ENCODE peak calls at places on chromosome X, in four cellular contexts. K is upper lobe of right lung, F is astrocyte, S is WTC11. N is an unnamed sample.

GRCh38 chrX:1223253-1223621 is 10.8 kb upstream of the CRLF2 start:
- DNase-seq in K (no peak), F (no peak), S (no peak), N (no peak)

GRCh38 chrX:147917700-147918694 is 6.3 kb downstream of the FMR1 start:
- DNase-seq in K (no peak), F (peak; percentile 61), S (no peak), N (peak; percentile 36)

GRCh38 chrX:102846544-102847236 is 90.4 kb upstream of the RAB40AL start:
- DNase-seq in K (no peak), F (peak; percentile 62), S (no peak), N (no peak)

GRCh38 chrX:23373129-23373804 is 38.6 kb downstream of the PTCHD1 start:
- DNase-seq in K (no peak), F (peak; percentile 86), S (no peak), N (no peak)

GRCh38 chrX:110750526-110751189 is 45.0 kb downstream of the CHRDL1 start:
- DNase-seq in K (no peak), F (no peak), S (no peak), N (no peak)

GRCh38 chrX:153902388-153902787 is 2.1 kb upstream of the AVPR2 start:
- DNase-seq in K (no peak), F (no peak), S (no peak), N (no peak)

GRCh38 chrX:48864210-48864609 is 28.8 kb upstream of the PCSK1N start:
- DNase-seq in K (no peak), F (peak; percentile 76), S (no peak), N (no peak)

GRCh38 chrX:46488712-46489111 is 56.5 kb downstream of the ZNF674 start:
- DNase-seq in K (no peak), F (no peak), S (peak; percentile 17), N (no peak)

GRCh38 chrX:120251471-120252011 is 929 bp downstream of the ZBTB33 start:
- DNase-seq in K (peak; percentile 51), F (peak; percentile 12), S (no peak), N (peak; percentile 31)

GRCh38 chrX:87900320-87900908 is 382.8 kb downstream of the KLHL4 start:
- DNase-seq in K (no peak), F (no peak), S (no peak), N (peak; percentile 29)

GRCh38 chrX:136689441-136689840 is 41.5 kb downstream of the CD40LG start:
- DNase-seq in K (no peak), F (peak; percentile 60), S (peak; percentile 17), N (peak; percentile 22)

GRCh38 chrX:111431007-111431406 is 19.0 kb upstream of the DCX start:
- DNase-seq in K (no peak), F (no peak), S (no peak), N (no peak)

GRCh38 chrX:129654652-129655546 is at the start of gene APLN:
- DNase-seq in K (peak; percentile 67), F (peak; percentile 17), S (peak; percentile 28), N (peak; percentile 16)

GRCh38 chrX:32408389-32408788 is 803.0 kb downstream of the DMD start:
- DNase-seq in K (no peak), F (no peak), S (no peak), N (peak; percentile 13)

GRCh38 chrX:149161438-149162088 is 343.5 kb downstream of the IDS start:
- DNase-seq in K (no peak), F (no peak), S (no peak), N (no peak)

GRCh38 chrX:146396409-146396808 is 413.2 kb upstream of the CXorf51B start:
- DNase-seq in K (no peak), F (no peak), S (no peak), N (no peak)

GRCh38 chrX:119790977-119791436 is 423 bp downstream of the RPL39 start:
- DNase-seq in K (no peak), F (peak; percentile 10), S (no peak), N (peak; percentile 41)

GRCh38 chrX:68462197-68462596 is 28.9 kb upstream of the OPHN1 start:
- DNase-seq in K (no peak), F (peak; percentile 51), S (no peak), N (no peak)

GRCh38 chrX:143536176-143536575 is 18.9 kb upstream of the SPANXN3 start:
- DNase-seq in K (no peak), F (no peak), S (no peak), N (no peak)

GRCh38 chrX:45508459-45508858 is 307.8 kb upstream of the DIPK2B start:
- DNase-seq in K (no peak), F (peak; percentile 22), S (no peak), N (no peak)

GRCh38 chrX:1355800-1356148 is 19.2 kb downstream of the IL3RA start:
- DNase-seq in K (no peak), F (no peak), S (peak; percentile 33), N (no peak)

GRCh38 chrX:132270021-132270420 is 50.8 kb upstream of the RAP2C start:
- DNase-seq in K (no peak), F (no peak), S (no peak), N (no peak)

GRCh38 chrX:44898411-44899221 is 25.6 kb downstream of the KDM6A start:
- DNase-seq in K (no peak), F (peak; percentile 46), S (no peak), N (peak; percentile 44)

GRCh38 chrX:38654302-38654701 is 93.0 kb downstream of the TSPAN7 start:
- DNase-seq in K (no peak), F (peak; percentile 10), S (no peak), N (no peak)

GRCh38 chrX:97398030-97398551 is 514.4 kb downstream of the RPA4 start:
- DNase-seq in K (no peak), F (peak; percentile 8), S (no peak), N (peak; percentile 17)

GRCh38 chrX:143121471-143121870 is 95.7 kb downstream of the SPANXN4 start:
- DNase-seq in K (no peak), F (no peak), S (no peak), N (no peak)

GRCh38 chrX:69988955-69989394 is 60.8 kb downstream of the AWAT2 start:
- DNase-seq in K (no peak), F (no peak), S (no peak), N (peak; percentile 45)

DNA sequence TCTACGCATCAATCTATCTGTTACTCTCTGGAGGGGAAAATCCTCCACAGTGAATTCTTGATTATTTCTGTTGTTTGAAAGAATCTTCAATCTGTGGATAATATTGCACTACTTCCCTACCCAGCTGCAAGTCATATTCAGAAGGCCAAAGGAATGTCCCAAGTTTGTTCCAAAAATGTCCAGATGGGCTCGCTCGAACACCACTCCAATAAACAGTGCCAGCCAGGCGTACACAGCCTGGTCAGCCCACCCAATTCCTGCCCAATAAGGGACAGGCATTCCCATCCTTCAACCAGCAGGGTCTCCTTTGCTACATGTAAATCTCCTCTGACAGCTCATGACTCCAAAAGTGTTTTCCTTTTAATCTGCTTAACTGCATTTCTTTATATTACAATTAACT is 80.7 kb upstream of the GPM6B start:
- DNase-seq in K (no peak), F (no peak), S (no peak), N (no peak)
- TF ChIP-seq CTCF in K (no peak), F (no peak), S (no peak), N (no peak)

GRCh38 chrX:51459125-51459524 is 37.3 kb downstream of the NUDT11 start:
- DNase-seq in K (no peak), F (no peak), S (peak; percentile 19), N (peak; percentile 28)
- TF ChIP-seq CTCF in K (peak; percentile 41), F (peak; percentile 23), S (peak; percentile 45), N (peak; percentile 42)

GRCh38 chrX:40749874-40750273 is 14.5 kb upstream of the MED14 start:
- DNase-seq in K (no peak), F (no peak), S (no peak), N (no peak)

GRCh38 chrX:40757058-40757457 is 21.7 kb upstream of the MED14 start:
- DNase-seq in K (no peak), F (no peak), S (no peak), N (no peak)

GRCh38 chrX:40759374-40759773 is 24.0 kb upstream of the MED14 start:
- DNase-seq in K (no peak), F (no peak), S (no peak), N (no peak)

DNA sequence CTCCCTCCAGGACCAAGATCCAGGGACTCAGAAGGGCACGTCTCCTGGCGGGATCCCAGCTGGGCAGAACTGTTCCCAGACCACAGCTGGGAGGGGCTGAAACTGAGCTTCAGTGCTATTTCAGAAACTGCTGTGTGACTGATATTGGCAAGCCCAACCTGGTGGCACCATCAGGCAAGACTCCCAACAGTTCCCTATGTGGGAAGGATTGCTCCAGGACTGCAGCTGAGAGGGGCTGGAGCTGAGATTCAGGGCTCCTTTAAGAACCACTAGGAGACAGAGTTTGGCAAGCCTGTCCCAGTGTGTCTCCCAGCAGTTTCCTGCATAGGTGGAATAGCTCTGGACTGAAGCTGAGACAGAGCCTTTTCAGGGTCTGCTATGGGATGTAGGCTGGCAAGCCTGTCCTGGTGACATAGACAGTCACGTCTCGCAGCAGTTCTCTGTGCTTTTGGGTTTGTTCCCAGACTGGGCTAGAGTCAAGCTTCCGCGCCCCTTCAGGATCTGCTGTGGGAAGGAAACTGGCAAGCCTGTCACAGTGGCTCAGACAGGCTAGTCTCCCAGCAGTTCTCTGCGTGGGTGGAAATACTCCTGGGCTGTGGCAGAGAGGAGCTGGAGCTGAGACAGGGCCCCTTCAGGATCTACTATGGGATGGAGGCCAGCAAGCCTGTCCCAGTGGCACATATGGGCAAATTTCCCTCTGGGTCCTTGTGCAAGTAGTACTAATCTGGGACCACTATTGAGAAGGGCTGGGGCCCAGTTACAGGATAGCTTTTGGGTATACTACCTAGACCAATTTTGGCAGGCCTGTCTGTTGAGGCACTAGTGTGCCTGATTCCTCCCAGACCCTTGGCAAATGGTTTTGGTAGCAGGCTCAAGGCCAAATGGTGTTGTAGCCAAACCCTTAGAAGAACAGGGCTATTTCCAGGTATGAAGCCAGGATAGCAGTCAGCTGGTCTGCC is 20.2 kb upstream of the MED14 start:
- DNase-seq in K (no peak), F (peak; percentile 44), S (no peak), N (no peak)
- TF ChIP-seq CTCF in K (no peak), F (no peak), S (no peak), N (no peak)

GRCh38 chrX:150408561-150408960 is 45.4 kb downstream of the MAMLD1 start:
- DNase-seq in K (no peak), F (no peak), S (no peak), N (no peak)

GRCh38 chrX:150408007-150408406 is 44.9 kb downstream of the MAMLD1 start:
- DNase-seq in K (no peak), F (no peak), S (no peak), N (no peak)

GRCh38 chrX:150406559-150406958 is 43.4 kb downstream of the MAMLD1 start:
- DNase-seq in K (no peak), F (peak; percentile 17), S (no peak), N (no peak)

GRCh38 chrX:150405006-150405405 is 41.9 kb downstream of the MAMLD1 start:
- DNase-seq in K (no peak), F (peak; percentile 6), S (no peak), N (no peak)

GRCh38 chrX:150405576-150405975 is 42.5 kb downstream of the MAMLD1 start:
- DNase-seq in K (no peak), F (no peak), S (peak; percentile 29), N (no peak)
- TF ChIP-seq CTCF in K (no peak), F (no peak), S (no peak), N (no peak)